ENCODE peak calls at places on chromosome 13, in five cellular contexts. T is RCC 7860; J is progenitor cell of endocrine pancreas; V is OCI-M1; M is activated T-cell treated with anti-CD3 and anti-CD28 coated beads, Interleukin-2, amount 50 U/mL, for 72 hours. K is an unnamed sample.

GRCh38 chr13:112450567-112451240 is 74.5 kb downstream of the SPACA7 start:
- DNase-seq in M (no peak), T (no peak), V (no peak), J (no peak), K (no peak)

GRCh38 chr13:40254394-40254793 is 412.0 kb downstream of the FOXO1 start:
- DNase-seq in T (no peak), J (no peak), V (no peak), M (no peak), K (no peak)

GRCh38 chr13:93398167-93398566 is 171.6 kb downstream of the GPC6 start:
- DNase-seq in M (no peak), J (no peak), T (no peak), V (no peak), K (no peak)

GRCh38 chr13:104014803-104015645 is 948.8 kb upstream of the SLC10A2 start:
- DNase-seq in M (no peak), V (no peak), T (peak), J (no peak), K (no peak)

GRCh38 chr13:111322916-111323331 is 2.5 kb downstream of the TEX29 start:
- DNase-seq in M (no peak), T (no peak), J (no peak), V (no peak), K (no peak)

GRCh38 chr13:95087746-95088305 is 213.4 kb downstream of the ABCC4 start:
- DNase-seq in J (no peak), V (peak), T (peak), M (no peak), K (no peak)

GRCh38 chr13:66210677-66211076 is 1019.5 kb downstream of the PCDH9 start:
- DNase-seq in M (no peak), J (no peak), V (peak), T (peak), K (no peak)

GRCh38 chr13:19083340-19083739 is 98.3 kb downstream of the TUBA3C start:
- DNase-seq in T (no peak), V (no peak), M (no peak), J (no peak), K (no peak)

GRCh38 chr13:114068723-114069322 is 63.6 kb downstream of the RASA3 start:
- DNase-seq in M (no peak), J (no peak), V (no peak), T (no peak), K (no peak)

GRCh38 chr13:113090806-113091205 is 14.8 kb upstream of the F7 start:
- DNase-seq in T (no peak), V (no peak), J (no peak), M (no peak), K (no peak)

GRCh38 chr13:46396341-46396740 is 9.3 kb upstream of the RUBCNL start:
- DNase-seq in J (no peak), M (no peak), T (no peak), V (no peak), K (no peak)

GRCh38 chr13:105139380-105140285 is 1395.8 kb downstream of the EFNB2 start:
- DNase-seq in M (peak), J (no peak), T (no peak), V (peak), K (no peak)